ENCODE peak calls at places on chromosomes 2 and 18, in nine cellular contexts. Z is posterior cingulate gyrus; E is neural progenitor cell; B is mucosa of gallbladder; X is HL-60; Q is memory B cell; V is activated naive CD4-positive, alpha-beta T cell treated with anti-CD3 and anti-CD28 coated beads, Interleukin-2, amount 10 ng/mL, durations not matched to agents 7 days and 5 days; M is heart left ventricle; N is CD4-positive, alpha-beta memory T cell. F is an unnamed sample.

GRCh38 chr2:217695033-217695520 is 307.7 kb downstream of the TNS1 start:
- DNase-seq in Z (no peak), B (no peak), V (no peak), E (no peak), X (no peak), N (no peak), Q (no peak), M (no peak), F (no peak)

GRCh38 chr2:1717129-1717528 is 27.2 kb downstream of the PXDN start:
- DNase-seq in N (no peak), M (peak; percentile 71), X (no peak), Z (peak; percentile 51), Q (no peak), E (peak; percentile 61), V (no peak), B (no peak), F (no peak)

GRCh38 chr2:75180476-75180875 is 18.8 kb downstream of the TACR1 start:
- DNase-seq in N (no peak), V (no peak), M (no peak), X (no peak), E (no peak), Q (no peak), B (no peak), Z (no peak), F (no peak)

GRCh38 chr2:9737053-9737875 is 106.0 kb upstream of the TAF1B start:
- DNase-seq in V (no peak), M (no peak), E (no peak), X (no peak), N (no peak), Q (no peak), B (no peak), Z (no peak), F (no peak)

GRCh38 chr2:67256892-67257291 is 140.2 kb upstream of the ETAA1 start:
- DNase-seq in V (no peak), M (no peak), Q (no peak), B (no peak), X (no peak), N (no peak), Z (no peak), E (no peak), F (no peak)

GRCh38 chr18:23066060-23066459 is 69.2 kb upstream of the CABLES1 start:
- DNase-seq in X (no peak), B (no peak), N (no peak), Z (no peak), V (no peak), Q (no peak), E (no peak), M (no peak), F (no peak)

GRCh38 chr2:63614448-63614968 is 25.7 kb downstream of the MDH1 start:
- DNase-seq in Z (no peak), B (no peak), M (no peak), X (no peak), E (peak; percentile 52), V (no peak), N (no peak), Q (no peak), F (no peak)

GRCh38 chr2:16031848-16032159 is 91.5 kb downstream of the MYCN start:
- DNase-seq in Z (no peak), E (no peak), N (no peak), V (no peak), Q (no peak), M (no peak), X (no peak), B (peak; percentile 58), F (no peak)

GRCh38 chr2:225842939-225843338 is 443.4 kb downstream of the NYAP2 start:
- DNase-seq in N (no peak), Z (no peak), Q (no peak), X (no peak), B (no peak), V (no peak), M (no peak), E (no peak), F (no peak)

GRCh38 chr2:99278793-99279291 is 22.2 kb downstream of the LYG1 start:
- DNase-seq in M (no peak), N (no peak), Z (no peak), E (no peak), B (no peak), X (no peak), Q (no peak), V (no peak), F (no peak)

GRCh38 chr18:50745946-50746345 is 73.9 kb downstream of the MRO start:
- DNase-seq in V (no peak), M (no peak), Q (no peak), E (no peak), X (no peak), N (no peak), B (no peak), Z (no peak), F (no peak)

GRCh38 chr2:235996419-235996818 is 171.8 kb downstream of the GBX2 start:
- DNase-seq in B (no peak), N (no peak), E (no peak), M (peak; percentile 54), Q (no peak), V (no peak), Z (no peak), X (no peak), F (no peak)

GRCh38 chr18:30358545-30358944 is 684.0 kb downstream of the DSC3 start:
- DNase-seq in Q (no peak), M (no peak), B (no peak), V (no peak), E (no peak), X (no peak), N (no peak), Z (no peak), F (no peak)

GRCh38 chr18:61963705-61964104 is 70.9 kb upstream of the RNF152 start:
- DNase-seq in V (no peak), B (no peak), M (no peak), Q (no peak), Z (no peak), N (no peak), E (no peak), X (no peak), F (no peak)

GRCh38 chr2:235291464-235291863 is 202.4 kb upstream of the AGAP1 start:
- DNase-seq in X (no peak), B (no peak), V (no peak), Z (no peak), Q (no peak), M (no peak), N (no peak), E (no peak), F (no peak)

GRCh38 chr18:23573948-23574431 is 12.3 kb downstream of the NPC1 start:
- DNase-seq in N (peak; percentile 47), Z (no peak), Q (no peak), B (no peak), V (peak; percentile 49), E (no peak), M (no peak), X (no peak), F (peak; percentile 17)

GRCh38 chr2:224952942-224953657 is 89.2 kb downstream of the DOCK10 start:
- DNase-seq in M (peak; percentile 24), V (peak; percentile 62), E (no peak), Z (no peak), N (peak; percentile 58), X (peak; percentile 88), B (peak; percentile 18), Q (no peak), F (no peak)

GRCh38 chr2:86105252-86105968 is at the start of gene POLR1A:
- DNase-seq in E (peak; percentile 96), Z (peak; percentile 97), M (peak; percentile 93), X (peak; percentile 92), N (peak; percentile 90), B (peak; percentile 92), Q (peak; percentile 70), V (peak; percentile 88), F (peak; percentile 94)

GRCh38 chr2:58870704-58871103 is 629.6 kb upstream of the FANCL start:
- DNase-seq in B (no peak), V (no peak), N (no peak), M (no peak), Z (no peak), X (no peak), Q (no peak), E (no peak), F (no peak)

GRCh38 chr2:122451040-122451439 is 695.6 kb downstream of the TSN start:
- DNase-seq in B (no peak), Q (no peak), X (peak; percentile 34), V (no peak), E (peak; percentile 30), Z (no peak), N (no peak), M (no peak), F (no peak)

GRCh38 chr2:186229265-186229664 is 256.8 kb upstream of the ZC3H15 start:
- DNase-seq in Z (no peak), E (no peak), N (no peak), M (no peak), X (no peak), V (no peak), Q (no peak), B (no peak), F (no peak)

GRCh38 chr2:69652206-69652605 is 8.7 kb upstream of the AAK1 start:
- DNase-seq in V (no peak), X (no peak), E (no peak), Z (no peak), N (no peak), B (no peak), Q (no peak), M (no peak), F (no peak)

GRCh38 chr2:35184471-35184870 is 1171.1 kb upstream of the CRIM1 start:
- DNase-seq in V (no peak), E (no peak), N (no peak), Q (no peak), M (no peak), B (no peak), Z (no peak), X (no peak), F (no peak)

GRCh38 chr2:47008381-47009280 is 93.0 kb upstream of the MCFD2 start:
- DNase-seq in Q (no peak), E (peak; percentile 73), N (no peak), M (peak; percentile 77), X (no peak), V (no peak), B (no peak), Z (no peak), F (no peak)